ENCODE peak calls at places on chromosome 9, in four cellular contexts. One of them, this sample, is unnamed.

GRCh38 chr9:92657296-92658094 is 12.4 kb downstream of the IPPK start:
- DNase-seq in GM06990: no peak
- DNase-seq in mucosa of descending colon: no peak
- DNase-seq in GM12878: no peak
- DNase-seq in this sample: no peak

GRCh38 chr9:92538541-92538940 is 2.8 kb upstream of the ECM2 start:
- DNase-seq in GM06990: no peak
- DNase-seq in mucosa of descending colon: no peak
- DNase-seq in GM12878: no peak
- DNase-seq in this sample: no peak

GRCh38 chr9:86749530-86750275 is 197.6 kb downstream of the GAS1 start:
- DNase-seq in GM06990: no peak
- DNase-seq in mucosa of descending colon: no peak
- DNase-seq in GM12878: no peak
- DNase-seq in this sample: peak

GRCh38 chr9:104286792-104287191 is 192.7 kb downstream of the SMC2 start:
- DNase-seq in GM06990: no peak
- DNase-seq in mucosa of descending colon: no peak
- DNase-seq in GM12878: no peak
- DNase-seq in this sample: no peak

GRCh38 chr9:114310471-114311450 is 12.1 kb upstream of the ORM1 start:
- DNase-seq in GM06990: no peak
- DNase-seq in mucosa of descending colon: no peak
- DNase-seq in GM12878: no peak
- DNase-seq in this sample: no peak

GRCh38 chr9:127561491-127562270 is 50.4 kb upstream of the STXBP1 start:
- DNase-seq in GM06990: no peak
- DNase-seq in mucosa of descending colon: peak
- DNase-seq in GM12878: no peak
- DNase-seq in this sample: peak

GRCh38 chr9:127495884-127496555 is 44.7 kb downstream of the LRSAM1 start:
- DNase-seq in GM06990: no peak
- DNase-seq in mucosa of descending colon: peak
- DNase-seq in GM12878: no peak
- DNase-seq in this sample: peak

GRCh38 chr9:86792136-86792535 is 155.2 kb downstream of the GAS1 start:
- DNase-seq in GM06990: no peak
- DNase-seq in mucosa of descending colon: no peak
- DNase-seq in GM12878: no peak
- DNase-seq in this sample: no peak

GRCh38 chr9:2281031-2281802 is 266.1 kb downstream of the SMARCA2 start:
- DNase-seq in GM06990: no peak
- DNase-seq in mucosa of descending colon: no peak
- DNase-seq in GM12878: no peak
- DNase-seq in this sample: no peak

GRCh38 chr9:135903358-135903656 is 4.0 kb downstream of the CAMSAP1 start:
- DNase-seq in GM06990: no peak
- DNase-seq in mucosa of descending colon: no peak
- DNase-seq in GM12878: no peak
- DNase-seq in this sample: no peak

GRCh38 chr9:130846487-130847305 is 11.6 kb downstream of the ABL1 start:
- DNase-seq in GM06990: no peak
- DNase-seq in mucosa of descending colon: no peak
- DNase-seq in GM12878: no peak
- DNase-seq in this sample: peak

GRCh38 chr9:123658792-123659191 is 271.1 kb downstream of the DENND1A start:
- DNase-seq in GM06990: peak
- DNase-seq in mucosa of descending colon: no peak
- DNase-seq in GM12878: no peak
- DNase-seq in this sample: no peak

GRCh38 chr9:87573841-87574342 is 76.2 kb downstream of the DAPK1 start:
- DNase-seq in GM06990: no peak
- DNase-seq in mucosa of descending colon: no peak
- DNase-seq in GM12878: no peak
- DNase-seq in this sample: no peak

GRCh38 chr9:90905079-90905478 is 103.5 kb downstream of the SYK start:
- DNase-seq in GM06990: no peak
- DNase-seq in mucosa of descending colon: no peak
- DNase-seq in GM12878: no peak
- DNase-seq in this sample: no peak

GRCh38 chr9:91348191-91348790 is 13.4 kb downstream of the AUH start:
- DNase-seq in GM06990: no peak
- DNase-seq in mucosa of descending colon: no peak
- DNase-seq in GM12878: no peak
- DNase-seq in this sample: no peak

GRCh38 chr9:32968101-32969011 is 33.1 kb downstream of the APTX start:
- DNase-seq in GM06990: no peak
- DNase-seq in mucosa of descending colon: peak
- DNase-seq in GM12878: no peak
- DNase-seq in this sample: peak

GRCh38 chr9:7140401-7140800 is 382.6 kb downstream of the KDM4C start:
- DNase-seq in GM06990: no peak
- DNase-seq in mucosa of descending colon: no peak
- DNase-seq in GM12878: no peak
- DNase-seq in this sample: no peak

GRCh38 chr9:2919347-2919746 is 75.5 kb upstream of the PUM3 start:
- DNase-seq in GM06990: no peak
- DNase-seq in mucosa of descending colon: no peak
- DNase-seq in GM12878: no peak
- DNase-seq in this sample: no peak

GRCh38 chr9:81673310-81673709 is 16.0 kb downstream of the TLE1 start:
- DNase-seq in GM06990: no peak
- DNase-seq in mucosa of descending colon: no peak
- DNase-seq in GM12878: no peak
- DNase-seq in this sample: no peak

GRCh38 chr9:119788876-119789275 is 419.6 kb upstream of the BRINP1 start:
- DNase-seq in GM06990: no peak
- DNase-seq in mucosa of descending colon: no peak
- DNase-seq in GM12878: no peak
- DNase-seq in this sample: no peak

DNA sequence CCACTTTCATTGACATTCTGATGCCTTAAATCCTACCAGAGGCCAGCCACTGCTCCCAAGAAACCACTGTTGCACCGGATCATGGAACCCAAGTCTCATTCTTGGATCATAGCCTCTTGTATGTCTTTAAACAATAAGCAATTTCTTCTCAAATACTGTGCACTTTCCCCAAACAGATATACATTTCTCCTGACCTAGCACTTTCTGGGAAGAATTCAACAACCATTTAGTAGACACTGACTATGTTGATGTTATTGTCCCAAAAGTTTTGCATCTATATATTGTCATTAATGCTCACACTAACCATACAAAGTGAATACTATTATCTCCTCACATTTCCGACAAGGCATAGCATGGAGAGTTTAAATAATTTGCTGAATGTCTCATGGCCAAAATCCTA is 123.3 kb downstream of the GNAQ start:
- DNase-seq in GM06990: no peak
- DNase-seq in mucosa of descending colon: no peak
- DNase-seq in GM12878: no peak
- DNase-seq in this sample: no peak
- H3K4me3 ChIP-seq in GM06990: no peak
- H3K4me3 ChIP-seq in mucosa of descending colon: no peak
- H3K4me3 ChIP-seq in GM12878: no peak
- H3K4me3 ChIP-seq in this sample: no peak

GRCh38 chr9:134388289-134388808 is 62.1 kb downstream of the RXRA start:
- DNase-seq in GM06990: no peak
- DNase-seq in mucosa of descending colon: no peak
- DNase-seq in GM12878: no peak
- DNase-seq in this sample: peak

GRCh38 chr9:134384811-134385479 is 58.7 kb downstream of the RXRA start:
- DNase-seq in GM06990: no peak
- DNase-seq in mucosa of descending colon: no peak
- DNase-seq in GM12878: no peak
- DNase-seq in this sample: no peak

GRCh38 chr9:134383148-134383547 is 56.9 kb downstream of the RXRA start:
- DNase-seq in GM06990: no peak
- DNase-seq in mucosa of descending colon: no peak
- DNase-seq in GM12878: no peak
- DNase-seq in this sample: no peak

GRCh38 chr9:134386951-134387831 is 60.9 kb downstream of the RXRA start:
- DNase-seq in GM06990: no peak
- DNase-seq in mucosa of descending colon: no peak
- DNase-seq in GM12878: no peak
- DNase-seq in this sample: peak

GRCh38 chr9:134385873-134386370 is 59.7 kb downstream of the RXRA start:
- DNase-seq in GM06990: no peak
- DNase-seq in mucosa of descending colon: no peak
- DNase-seq in GM12878: no peak
- DNase-seq in this sample: no peak
- H3K4me3 ChIP-seq in GM06990: no peak
- H3K4me3 ChIP-seq in mucosa of descending colon: no peak
- H3K4me3 ChIP-seq in GM12878: no peak
- H3K4me3 ChIP-seq in this sample: no peak

GRCh38 chr9:94867281-94867841 is 140.9 kb downstream of the AOPEP start:
- DNase-seq in GM06990: no peak
- DNase-seq in mucosa of descending colon: peak
- DNase-seq in GM12878: no peak
- DNase-seq in this sample: peak
- H3K4me3 ChIP-seq in GM06990: no peak
- H3K4me3 ChIP-seq in mucosa of descending colon: no peak
- H3K4me3 ChIP-seq in GM12878: no peak
- H3K4me3 ChIP-seq in this sample: no peak

GRCh38 chr9:120923620-120924328 is 2.8 kb downstream of the TRAF1 start:
- DNase-seq in GM06990: no peak
- DNase-seq in mucosa of descending colon: no peak
- DNase-seq in GM12878: no peak
- DNase-seq in this sample: no peak
- H3K4me3 ChIP-seq in GM06990: peak
- H3K4me3 ChIP-seq in mucosa of descending colon: no peak
- H3K4me3 ChIP-seq in GM12878: peak
- H3K4me3 ChIP-seq in this sample: no peak

GRCh38 chr9:83987402-83987791 is 6.8 kb downstream of the RMI1 start:
- DNase-seq in GM06990: no peak
- DNase-seq in mucosa of descending colon: no peak
- DNase-seq in GM12878: no peak
- DNase-seq in this sample: no peak

GRCh38 chr9:83981126-83981871 is 694 bp downstream of the RMI1 start:
- DNase-seq in GM06990: no peak
- DNase-seq in mucosa of descending colon: no peak
- DNase-seq in GM12878: no peak
- DNase-seq in this sample: peak

GRCh38 chr9:83988411-83988810 is 7.8 kb downstream of the RMI1 start:
- DNase-seq in GM06990: no peak
- DNase-seq in mucosa of descending colon: no peak
- DNase-seq in GM12878: no peak
- DNase-seq in this sample: no peak

GRCh38 chr9:83986765-83987401 is 6.3 kb downstream of the RMI1 start:
- DNase-seq in GM06990: no peak
- DNase-seq in mucosa of descending colon: peak
- DNase-seq in GM12878: no peak
- DNase-seq in this sample: peak

DNA sequence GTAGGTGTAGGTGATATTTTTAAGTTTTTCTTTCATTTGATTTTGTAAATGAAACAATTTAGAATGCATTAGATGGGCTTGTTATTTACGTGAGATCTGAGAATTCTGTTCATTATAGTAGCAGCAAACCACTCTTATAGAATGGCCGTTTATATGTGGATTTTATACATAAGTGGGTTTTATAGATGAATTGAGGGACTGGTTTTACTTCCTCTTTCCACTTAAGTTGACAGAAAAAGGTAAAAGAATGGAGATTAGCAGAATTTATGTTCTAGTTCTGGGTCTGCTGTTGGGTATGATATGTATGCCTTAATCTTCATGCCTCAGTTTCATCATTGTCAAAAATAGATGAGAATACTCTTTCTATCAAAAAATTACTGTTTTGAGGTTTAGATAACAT is 5.6 kb downstream of the RMI1 start:
- DNase-seq in GM06990: no peak
- DNase-seq in mucosa of descending colon: no peak
- DNase-seq in GM12878: no peak
- DNase-seq in this sample: no peak
- H3K4me3 ChIP-seq in GM06990: no peak
- H3K4me3 ChIP-seq in mucosa of descending colon: no peak
- H3K4me3 ChIP-seq in GM12878: peak
- H3K4me3 ChIP-seq in this sample: no peak

GRCh38 chr9:16254674-16255073 is 615.8 kb downstream of the BNC2 start:
- DNase-seq in GM06990: no peak
- DNase-seq in mucosa of descending colon: no peak
- DNase-seq in GM12878: no peak
- DNase-seq in this sample: no peak

GRCh38 chr9:16255217-16255616 is 615.3 kb downstream of the BNC2 start:
- DNase-seq in GM06990: no peak
- DNase-seq in mucosa of descending colon: no peak
- DNase-seq in GM12878: no peak
- DNase-seq in this sample: no peak

GRCh38 chr9:16258708-16259107 is 611.8 kb downstream of the BNC2 start:
- DNase-seq in GM06990: no peak
- DNase-seq in mucosa of descending colon: no peak
- DNase-seq in GM12878: peak
- DNase-seq in this sample: no peak

GRCh38 chr9:16257604-16258003 is 612.9 kb downstream of the BNC2 start:
- DNase-seq in GM06990: no peak
- DNase-seq in mucosa of descending colon: no peak
- DNase-seq in GM12878: no peak
- DNase-seq in this sample: no peak

GRCh38 chr9:16258191-16258590 is 612.3 kb downstream of the BNC2 start:
- DNase-seq in GM06990: no peak
- DNase-seq in mucosa of descending colon: no peak
- DNase-seq in GM12878: no peak
- DNase-seq in this sample: no peak
- H3K4me3 ChIP-seq in GM06990: no peak
- H3K4me3 ChIP-seq in mucosa of descending colon: no peak
- H3K4me3 ChIP-seq in GM12878: no peak
- H3K4me3 ChIP-seq in this sample: no peak

DNA sequence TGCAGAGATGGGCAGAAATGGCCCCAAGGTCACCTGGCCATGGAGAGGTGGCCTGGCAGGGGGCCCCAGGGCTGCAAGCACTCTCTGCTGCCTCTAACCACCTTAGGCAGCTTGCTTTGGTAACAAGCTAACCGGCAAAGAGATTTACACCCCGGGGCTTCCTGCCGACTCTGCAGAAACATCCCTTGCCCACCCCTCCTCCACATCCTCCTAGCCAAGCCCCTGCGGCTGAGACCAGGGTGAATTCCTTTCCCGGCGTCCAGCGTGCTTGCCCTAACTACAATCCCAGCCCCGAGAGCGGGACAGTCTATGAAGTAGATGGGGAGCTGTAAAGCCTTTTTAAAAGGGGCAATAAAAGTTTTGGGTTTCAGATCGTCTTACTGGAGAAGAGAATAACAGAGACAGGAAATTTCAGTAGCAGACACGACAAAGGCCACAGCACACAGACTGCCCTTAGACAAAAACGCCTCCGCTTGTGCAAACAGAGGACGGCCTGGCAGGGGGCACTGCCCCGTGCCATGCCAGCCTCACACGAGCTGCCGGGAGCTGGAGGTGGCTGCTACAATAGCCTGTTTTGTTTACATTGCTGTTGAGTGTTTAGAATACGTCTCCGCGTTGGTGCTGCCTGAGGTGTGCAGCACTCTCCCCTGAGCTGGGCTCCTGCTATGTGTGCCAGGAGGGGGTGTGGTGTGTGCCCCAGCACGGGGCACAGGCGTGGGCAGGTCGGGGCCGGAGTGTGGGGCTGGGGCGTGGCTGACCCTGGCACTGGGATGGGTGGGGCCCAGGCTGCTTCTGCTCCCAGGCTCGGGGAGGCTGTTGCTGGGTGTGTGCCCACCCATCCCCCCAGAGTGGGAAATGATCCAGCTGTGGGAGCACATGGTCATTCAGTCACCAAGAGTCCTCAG is 15.3 kb downstream of the MYMK start:
- DNase-seq in GM06990: no peak
- DNase-seq in mucosa of descending colon: peak
- DNase-seq in GM12878: no peak
- DNase-seq in this sample: no peak
- H3K4me3 ChIP-seq in GM06990: no peak
- H3K4me3 ChIP-seq in mucosa of descending colon: no peak
- H3K4me3 ChIP-seq in GM12878: no peak
- H3K4me3 ChIP-seq in this sample: no peak